ENCODE peak calls at places on chromosomes 7 and 10, in seven cellular contexts. A is GM12878, P is fibroblast of mammary gland, X is tibial nerve, Y is BE2C, D is A549, O is cardiac fibroblast. U is an unnamed sample.

GRCh38 chr10:101716891-101717659 is 22.1 kb upstream of the FBXW4 start:
- DNase-seq in P (no peak), O (no peak), X (no peak), Y (no peak), A (no peak), D (no peak), U (no peak)

GRCh38 chr7:73613954-73614735 is 10.2 kb downstream of the MLXIPL start:
- DNase-seq in X (no peak), D (no peak), Y (no peak), P (no peak), A (no peak), O (no peak), U (no peak)

GRCh38 chr10:35259769-35260397 is 76.4 kb upstream of the CCNY start:
- DNase-seq in P (peak), D (peak), A (no peak), Y (no peak), X (no peak), O (peak), U (peak)

GRCh38 chr7:156031679-156032478 is 219.6 kb upstream of the SHH start:
- DNase-seq in D (no peak), O (no peak), Y (no peak), A (no peak), X (no peak), P (no peak), U (no peak)

GRCh38 chr7:81529785-81530184 is 240.1 kb downstream of the HGF start:
- DNase-seq in Y (no peak), O (no peak), A (no peak), X (no peak), P (no peak), D (no peak), U (no peak)

GRCh38 chr10:98910048-98910447 is 325.6 kb downstream of the HPSE2 start:
- DNase-seq in A (no peak), X (no peak), D (no peak), P (no peak), O (no peak), Y (peak), U (no peak)

GRCh38 chr10:48470893-48471805 is 133.7 kb downstream of the ARHGAP22 start:
- DNase-seq in A (no peak), O (no peak), Y (no peak), X (no peak), D (no peak), P (peak), U (no peak)

GRCh38 chr10:113856563-113856962 is 2.1 kb downstream of the NHLRC2 start:
- DNase-seq in X (no peak), D (no peak), A (no peak), P (peak), Y (no peak), O (no peak), U (no peak)

GRCh38 chr10:79559726-79560125 is 481 bp downstream of the SFTPA2 start:
- DNase-seq in O (no peak), P (peak), X (no peak), Y (no peak), A (no peak), D (no peak), U (no peak)

GRCh38 chr7:214410-215212 is 22.2 kb downstream of the FAM20C start:
- DNase-seq in X (no peak), Y (no peak), O (no peak), D (peak), A (no peak), P (peak), U (no peak)

GRCh38 chr7:142194201-142194600 is 63.7 kb downstream of the PRSS58 start:
- DNase-seq in P (no peak), Y (no peak), D (no peak), X (no peak), O (no peak), A (no peak), U (no peak)

GRCh38 chr10:130227883-130228282 is 91.7 kb downstream of the GLRX3 start:
- DNase-seq in A (no peak), P (no peak), Y (no peak), D (no peak), O (no peak), X (no peak), U (no peak)

GRCh38 chr7:114102131-114102530 is 183.3 kb upstream of the PPP1R3A start:
- DNase-seq in O (no peak), D (no peak), X (no peak), Y (no peak), A (no peak), P (no peak), U (no peak)

GRCh38 chr7:107746006-107746405 is 2.1 kb downstream of the CBLL1 start:
- DNase-seq in A (no peak), X (no peak), D (no peak), P (no peak), Y (no peak), O (no peak), U (no peak)

GRCh38 chr10:132714096-132714721 is 71.7 kb downstream of the NKX6-2 start:
- DNase-seq in D (no peak), O (no peak), Y (peak), P (no peak), A (no peak), X (peak), U (no peak)

GRCh38 chr7:73715648-73716317 is 3.7 kb downstream of the STX1A start:
- DNase-seq in X (no peak), D (peak), O (peak), Y (peak), A (no peak), P (peak), U (peak)

GRCh38 chr10:32374605-32375004 is 27.6 kb upstream of the EPC1 start:
- DNase-seq in A (no peak), O (no peak), P (no peak), X (no peak), Y (no peak), D (no peak), U (no peak)

GRCh38 chr7:41133700-41134099 is 569.2 kb downstream of the INHBA start:
- DNase-seq in P (no peak), D (no peak), A (no peak), O (no peak), Y (no peak), X (no peak), U (no peak)

GRCh38 chr10:114332301-114332797 is 72.0 kb downstream of the AFAP1L2 start:
- DNase-seq in A (no peak), O (no peak), X (no peak), Y (no peak), P (no peak), D (no peak), U (no peak)

GRCh38 chr7:101342892-101343291 is 19.8 kb upstream of the COL26A1 start:
- DNase-seq in D (no peak), A (no peak), O (no peak), X (no peak), P (no peak), Y (no peak), U (no peak)

GRCh38 chr10:70704211-70704610 is 31.9 kb downstream of the ADAMTS14 start:
- DNase-seq in X (no peak), Y (no peak), D (no peak), P (no peak), O (no peak), A (no peak), U (no peak)

GRCh38 chr10:101919026-101919784 is 75.6 kb upstream of the KCNIP2 start:
- DNase-seq in D (no peak), A (no peak), Y (no peak), O (no peak), X (no peak), P (no peak), U (no peak)

GRCh38 chr10:34290412-34291082 is 524.5 kb downstream of the PARD3 start:
- DNase-seq in A (no peak), X (no peak), P (peak), D (no peak), Y (no peak), O (peak), U (peak)

GRCh38 chr7:90574136-90574819 is 21.8 kb upstream of the CDK14 start:
- DNase-seq in Y (no peak), D (no peak), O (peak), A (no peak), X (no peak), P (no peak), U (no peak)

GRCh38 chr10:16816142-16816541 is 1.1 kb downstream of the RSU1 start:
- DNase-seq in Y (no peak), A (no peak), O (no peak), P (no peak), D (no peak), X (no peak), U (no peak)

GRCh38 chr10:12995425-12995861 is 6.1 kb downstream of the CCDC3 start:
- DNase-seq in D (no peak), O (no peak), X (no peak), Y (no peak), P (no peak), A (no peak), U (no peak)

GRCh38 chr7:105210721-105211205 is 178.0 kb downstream of the SRPK2 start:
- DNase-seq in O (peak), Y (no peak), X (no peak), P (no peak), A (peak), D (no peak), U (no peak)

GRCh38 chr10:111360260-111360925 is 283.6 kb downstream of the ADRA2A start:
- DNase-seq in Y (peak), D (no peak), O (peak), A (peak), X (no peak), P (peak), U (peak)

GRCh38 chr10:24952701-24953349 is 419 bp upstream of the PRTFDC1 start:
- DNase-seq in O (peak), X (no peak), A (no peak), P (peak), D (peak), Y (peak), U (no peak)

GRCh38 chr10:8279598-8279997 is 225.1 kb downstream of the GATA3 start:
- DNase-seq in D (peak), O (peak), A (no peak), X (no peak), P (no peak), Y (no peak), U (peak)

GRCh38 chr10:62818426-62819011 is 2.4 kb upstream of the EGR2 start:
- DNase-seq in O (peak), A (no peak), Y (peak), X (no peak), D (no peak), P (no peak), U (no peak)

GRCh38 chr10:6279540-6280267 is 77.0 kb downstream of the PFKFB3 start:
- DNase-seq in P (peak), A (no peak), X (no peak), O (peak), D (peak), Y (no peak), U (peak)

GRCh38 chr7:116796471-116796870 is 65.9 kb upstream of the CAPZA2 start:
- DNase-seq in A (no peak), P (no peak), X (no peak), Y (no peak), O (no peak), D (no peak), U (no peak)

GRCh38 chr7:149210551-149210950 is 15.2 kb downstream of the ZNF282 start:
- DNase-seq in P (no peak), A (no peak), Y (no peak), O (no peak), D (no peak), X (no peak), U (no peak)

GRCh38 chr7:23026164-23026563 is 12.2 kb upstream of the HYCC1 start:
- DNase-seq in P (peak), X (no peak), O (no peak), A (no peak), D (no peak), Y (no peak), U (no peak)

DNA sequence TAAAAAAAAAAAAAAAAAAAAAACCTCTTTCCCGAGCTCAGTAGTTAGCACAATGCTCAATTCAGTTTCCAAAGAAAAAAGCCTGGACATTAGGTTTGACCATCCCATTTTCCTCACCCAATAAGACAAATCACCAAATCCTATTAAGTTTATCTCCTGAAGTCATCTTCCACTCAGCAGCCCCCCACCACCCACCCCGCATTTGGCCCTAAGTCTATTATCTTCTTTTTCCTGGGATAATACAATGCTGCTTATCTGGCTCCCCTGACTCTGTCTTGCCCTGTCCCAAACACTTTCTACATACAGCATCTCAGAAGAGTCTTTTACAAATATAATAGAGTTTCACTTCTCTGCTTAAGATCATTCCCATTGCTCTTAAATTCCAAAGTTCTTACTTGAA is 17.8 kb upstream of the LMOD2 start:
- DNase-seq in X (no peak), O (no peak), D (no peak), P (no peak), Y (no peak), A (no peak), U (no peak)
- H3K4me3 ChIP-seq in X (no peak), O (no peak), D (no peak), P (no peak), Y (no peak), A (no peak), U (no peak)

GRCh38 chr7:5284304-5285281 is 1.9 kb downstream of the SLC29A4 start:
- DNase-seq in X (no peak), D (peak), Y (peak), O (peak), P (peak), A (peak), U (no peak)
- TF ChIP-seq CTCF in X (no peak), D (peak), Y (peak), O (peak), P (peak), A (peak), U (peak)

GRCh38 chr10:117136391-117136975 is 1.6 kb downstream of the VAX1 start:
- DNase-seq in P (no peak), A (no peak), Y (no peak), O (no peak), D (no peak), X (no peak), U (no peak)

GRCh38 chr10:117139581-117140524 is 1.8 kb upstream of the VAX1 start:
- DNase-seq in X (no peak), D (no peak), O (no peak), A (peak), P (no peak), Y (no peak), U (no peak)

GRCh38 chr10:117137031-117137910 is 799 bp downstream of the VAX1 start:
- DNase-seq in X (no peak), A (no peak), O (peak), P (no peak), Y (no peak), D (peak), U (no peak)

GRCh38 chr10:117138838-117139580 is 939 bp upstream of the VAX1 start:
- DNase-seq in D (no peak), X (no peak), Y (no peak), P (no peak), A (no peak), O (no peak), U (no peak)

DNA sequence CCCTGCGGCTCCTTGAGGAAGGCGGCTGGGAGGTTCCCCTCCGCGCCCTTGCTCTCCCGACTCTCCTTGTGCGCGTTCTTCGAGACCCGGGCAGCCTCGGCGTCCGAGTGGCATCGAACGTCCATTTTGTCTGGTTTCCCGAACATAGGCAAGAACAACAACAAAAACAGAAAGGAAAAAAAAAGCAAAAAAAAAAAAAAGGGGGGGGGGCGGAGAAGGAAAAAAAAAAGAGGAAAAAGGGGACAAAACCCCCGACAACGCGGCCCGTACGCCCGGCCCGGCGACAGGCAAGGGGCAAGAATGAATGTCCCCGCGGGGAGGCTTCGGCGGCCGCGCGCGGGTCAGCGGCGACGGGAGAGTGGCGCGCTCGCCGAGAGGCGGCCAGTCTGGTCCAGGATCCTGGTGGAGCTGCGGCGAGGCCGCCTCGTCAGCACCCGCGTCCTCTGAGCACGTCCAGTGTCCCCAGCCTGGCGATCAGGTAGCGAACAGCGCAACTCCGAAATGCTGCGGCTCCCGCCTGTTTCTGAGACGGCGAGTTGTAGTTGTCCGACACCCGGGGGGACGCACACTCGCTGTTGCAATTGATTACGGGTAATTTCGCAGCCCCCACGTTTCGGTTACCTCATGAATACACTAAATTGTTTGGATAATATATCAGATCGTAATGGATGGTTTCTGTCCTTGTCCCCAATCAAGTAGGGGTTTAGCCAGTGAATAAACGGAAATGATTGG is at the start of gene VAX1:
- DNase-seq in X (no peak), Y (no peak), P (no peak), A (no peak), O (no peak), D (peak), U (no peak)
- H3K4me3 ChIP-seq in X (peak), Y (no peak), P (no peak), A (no peak), O (peak), D (peak), U (peak)

GRCh38 chr10:87861566-87861952 is 1.8 kb downstream of the KLLN start:
- DNase-seq in X (peak), P (peak), D (no peak), A (peak), O (peak), Y (no peak), U (no peak)
- TF ChIP-seq CTCF in X (no peak), P (peak), D (no peak), A (peak), O (no peak), Y (no peak), U (peak)

GRCh38 chr10:55629792-55630490 is 731.1 kb downstream of the ZWINT start:
- DNase-seq in O (peak), A (no peak), D (peak), X (no peak), P (peak), Y (peak), U (no peak)
- H3K4me3 ChIP-seq in O (no peak), A (no peak), D (peak), X (peak), P (no peak), Y (no peak), U (no peak)

GRCh38 chr7:18590744-18591340 is 95.3 kb downstream of the HDAC9 start:
- DNase-seq in A (no peak), Y (no peak), P (peak), O (peak), X (no peak), D (peak), U (no peak)

GRCh38 chr7:18593602-18594279 is 98.2 kb downstream of the HDAC9 start:
- DNase-seq in Y (no peak), A (no peak), P (no peak), O (no peak), D (no peak), X (no peak), U (no peak)

DNA sequence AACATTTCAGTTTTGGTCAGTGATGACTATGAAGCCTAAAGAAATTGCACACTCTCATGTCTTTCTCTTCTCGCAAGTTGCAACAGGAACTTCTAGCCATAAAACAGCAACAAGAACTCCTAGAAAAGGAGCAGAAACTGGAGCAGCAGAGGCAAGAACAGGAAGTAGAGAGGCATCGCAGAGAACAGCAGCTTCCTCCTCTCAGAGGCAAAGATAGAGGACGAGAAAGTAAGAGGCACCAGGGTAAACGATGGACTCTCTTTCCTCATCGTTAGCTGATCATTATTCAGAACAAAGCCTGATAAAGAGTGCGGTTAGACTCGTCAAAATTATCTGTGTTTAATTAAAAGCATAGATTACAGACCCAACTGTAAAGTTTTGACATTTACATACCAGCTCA is 94.7 kb downstream of the HDAC9 start:
- DNase-seq in Y (no peak), A (no peak), P (no peak), D (no peak), X (no peak), O (no peak), U (no peak)
- TF ChIP-seq CTCF in Y (no peak), A (no peak), P (no peak), D (no peak), X (no peak), O (no peak), U (no peak)

GRCh38 chr10:104274762-104275721 is 6.1 kb downstream of the GSTO2 start:
- DNase-seq in Y (peak), A (no peak), X (no peak), O (peak), P (peak), D (peak), U (no peak)
- H3K4me3 ChIP-seq in Y (peak), A (no peak), X (peak), O (peak), P (peak), D (peak), U (peak)

DNA sequence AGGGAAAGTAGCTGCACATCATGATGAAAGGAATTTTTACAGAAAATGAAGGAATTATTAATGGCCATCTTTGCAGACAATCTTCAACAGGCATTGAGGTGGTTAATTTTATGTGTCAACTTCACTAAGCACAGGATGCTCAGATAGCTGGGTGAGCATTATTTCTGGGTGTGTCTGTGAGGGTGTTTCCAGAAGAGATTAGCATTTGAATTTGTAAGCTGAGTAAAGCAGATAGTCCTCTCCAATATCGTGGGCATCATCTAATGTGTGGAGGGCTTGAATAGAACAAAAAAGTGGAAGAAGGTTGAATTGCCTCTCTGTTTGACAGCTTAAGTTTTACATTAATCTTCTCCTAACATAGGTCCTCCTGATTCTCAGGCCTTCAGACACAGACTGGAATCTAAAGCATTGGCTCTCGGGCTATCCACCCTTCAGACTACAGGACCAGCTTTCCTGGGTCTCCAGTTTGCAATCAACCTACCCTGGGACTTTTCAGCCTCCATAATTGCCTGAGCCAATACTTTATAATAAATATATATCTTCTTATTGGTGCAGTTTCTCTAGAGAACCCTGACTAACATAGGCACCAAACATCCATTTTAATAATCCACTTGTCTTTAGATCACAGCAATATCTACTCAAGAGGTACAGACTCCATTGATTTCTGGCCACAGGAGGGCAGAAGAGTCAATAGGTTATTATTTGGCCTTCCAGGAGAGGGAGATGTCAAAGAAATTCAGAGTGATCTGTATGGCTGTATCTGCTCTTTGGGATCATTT is 10.5 kb upstream of the CRPPA start:
- DNase-seq in X (no peak), Y (peak), O (no peak), A (no peak), P (peak), D (peak), U (no peak)
- TF ChIP-seq CTCF in X (peak), Y (peak), O (peak), A (peak), P (peak), D (peak), U (peak)

U was measured in BJ.